ENCODE peak calls at places on chromosome 21, in five cellular contexts. One of them, this sample, is unnamed.

GRCh38 chr21:38282921-38283320 is 26.1 kb downstream of the KCNJ15 start:
- DNase-seq in progenitor cell of endocrine pancreas: no peak
- DNase-seq in cardiac fibroblast: peak
- DNase-seq in bronchial epithelial cell: no peak
- DNase-seq in heart right ventricle: no peak
- DNase-seq in this sample: no peak

GRCh38 chr21:34630536-34631143 is 15.7 kb upstream of the RCAN1 start:
- DNase-seq in progenitor cell of endocrine pancreas: no peak
- DNase-seq in cardiac fibroblast: peak
- DNase-seq in bronchial epithelial cell: peak
- DNase-seq in heart right ventricle: peak
- DNase-seq in this sample: peak

GRCh38 chr21:29164330-29164942 is 34.0 kb downstream of the MAP3K7CL start:
- DNase-seq in progenitor cell of endocrine pancreas: no peak
- DNase-seq in cardiac fibroblast: peak
- DNase-seq in bronchial epithelial cell: peak
- DNase-seq in heart right ventricle: no peak
- DNase-seq in this sample: peak

GRCh38 chr21:44987301-44987885 is 47.6 kb downstream of the SLX9 start:
- DNase-seq in progenitor cell of endocrine pancreas: no peak
- DNase-seq in cardiac fibroblast: no peak
- DNase-seq in bronchial epithelial cell: no peak
- DNase-seq in heart right ventricle: no peak
- DNase-seq in this sample: no peak

GRCh38 chr21:34614443-34614692 is 545 bp downstream of the RCAN1 start:
- DNase-seq in progenitor cell of endocrine pancreas: no peak
- DNase-seq in cardiac fibroblast: no peak
- DNase-seq in bronchial epithelial cell: no peak
- DNase-seq in heart right ventricle: no peak
- DNase-seq in this sample: no peak

GRCh38 chr21:33703750-33704606 is 61.7 kb downstream of the ITSN1 start:
- DNase-seq in progenitor cell of endocrine pancreas: no peak
- DNase-seq in cardiac fibroblast: no peak
- DNase-seq in bronchial epithelial cell: no peak
- DNase-seq in heart right ventricle: no peak
- DNase-seq in this sample: no peak

GRCh38 chr21:36860736-36861594 is 105.5 kb downstream of the HLCS start:
- DNase-seq in progenitor cell of endocrine pancreas: no peak
- DNase-seq in cardiac fibroblast: peak
- DNase-seq in bronchial epithelial cell: peak
- DNase-seq in heart right ventricle: no peak
- DNase-seq in this sample: peak

GRCh38 chr21:41481191-41481590 is 26.8 kb downstream of the TMPRSS2 start:
- DNase-seq in progenitor cell of endocrine pancreas: no peak
- DNase-seq in cardiac fibroblast: peak
- DNase-seq in bronchial epithelial cell: peak
- DNase-seq in heart right ventricle: no peak
- DNase-seq in this sample: no peak

GRCh38 chr21:16873581-16873980 is 639.3 kb upstream of the CXADR start:
- DNase-seq in progenitor cell of endocrine pancreas: no peak
- DNase-seq in cardiac fibroblast: no peak
- DNase-seq in bronchial epithelial cell: no peak
- DNase-seq in heart right ventricle: no peak
- DNase-seq in this sample: no peak

GRCh38 chr21:45177039-45177438 is 102.7 kb downstream of the ADARB1 start:
- DNase-seq in progenitor cell of endocrine pancreas: no peak
- DNase-seq in cardiac fibroblast: no peak
- DNase-seq in bronchial epithelial cell: no peak
- DNase-seq in heart right ventricle: no peak
- DNase-seq in this sample: no peak

GRCh38 chr21:26570203-26570602 is 2.9 kb downstream of the CYYR1 start:
- DNase-seq in progenitor cell of endocrine pancreas: no peak
- DNase-seq in cardiac fibroblast: no peak
- DNase-seq in bronchial epithelial cell: no peak
- DNase-seq in heart right ventricle: peak
- DNase-seq in this sample: no peak

GRCh38 chr21:34907783-34908423 is 141.2 kb downstream of the RUNX1 start:
- DNase-seq in progenitor cell of endocrine pancreas: no peak
- DNase-seq in cardiac fibroblast: no peak
- DNase-seq in bronchial epithelial cell: no peak
- DNase-seq in heart right ventricle: no peak
- DNase-seq in this sample: no peak

GRCh38 chr21:36065497-36066036 is 4.3 kb upstream of the CBR1 start:
- DNase-seq in progenitor cell of endocrine pancreas: no peak
- DNase-seq in cardiac fibroblast: peak
- DNase-seq in bronchial epithelial cell: peak
- DNase-seq in heart right ventricle: no peak
- DNase-seq in this sample: no peak

GRCh38 chr21:44858791-44859190 is 14.7 kb downstream of the PTTG1IP start:
- DNase-seq in progenitor cell of endocrine pancreas: no peak
- DNase-seq in cardiac fibroblast: no peak
- DNase-seq in bronchial epithelial cell: peak
- DNase-seq in heart right ventricle: no peak
- DNase-seq in this sample: peak

GRCh38 chr21:21612446-21612845 is 614.2 kb downstream of the NCAM2 start:
- DNase-seq in progenitor cell of endocrine pancreas: no peak
- DNase-seq in cardiac fibroblast: peak
- DNase-seq in bronchial epithelial cell: peak
- DNase-seq in heart right ventricle: no peak
- DNase-seq in this sample: no peak

GRCh38 chr21:16913010-16913409 is 599.8 kb upstream of the CXADR start:
- DNase-seq in progenitor cell of endocrine pancreas: no peak
- DNase-seq in cardiac fibroblast: no peak
- DNase-seq in bronchial epithelial cell: peak
- DNase-seq in heart right ventricle: no peak
- DNase-seq in this sample: peak

GRCh38 chr21:34944015-34944755 is 104.9 kb downstream of the RUNX1 start:
- DNase-seq in progenitor cell of endocrine pancreas: no peak
- DNase-seq in cardiac fibroblast: no peak
- DNase-seq in bronchial epithelial cell: no peak
- DNase-seq in heart right ventricle: no peak
- DNase-seq in this sample: no peak

GRCh38 chr21:25422610-25423608 is 184.4 kb downstream of the MRPL39 start:
- DNase-seq in progenitor cell of endocrine pancreas: no peak
- DNase-seq in cardiac fibroblast: no peak
- DNase-seq in bronchial epithelial cell: no peak
- DNase-seq in heart right ventricle: no peak
- DNase-seq in this sample: no peak

GRCh38 chr21:25420831-25421230 is 186.4 kb downstream of the MRPL39 start:
- DNase-seq in progenitor cell of endocrine pancreas: no peak
- DNase-seq in cardiac fibroblast: no peak
- DNase-seq in bronchial epithelial cell: no peak
- DNase-seq in heart right ventricle: no peak
- DNase-seq in this sample: no peak

GRCh38 chr21:25424045-25424444 is 183.2 kb downstream of the MRPL39 start:
- DNase-seq in progenitor cell of endocrine pancreas: no peak
- DNase-seq in cardiac fibroblast: no peak
- DNase-seq in bronchial epithelial cell: no peak
- DNase-seq in heart right ventricle: no peak
- DNase-seq in this sample: no peak

GRCh38 chr21:25424674-25425073 is 182.6 kb downstream of the MRPL39 start:
- DNase-seq in progenitor cell of endocrine pancreas: no peak
- DNase-seq in cardiac fibroblast: no peak
- DNase-seq in bronchial epithelial cell: no peak
- DNase-seq in heart right ventricle: no peak
- DNase-seq in this sample: no peak

GRCh38 chr21:25421327-25422028 is 185.8 kb downstream of the MRPL39 start:
- DNase-seq in progenitor cell of endocrine pancreas: no peak
- DNase-seq in cardiac fibroblast: peak
- DNase-seq in bronchial epithelial cell: peak
- DNase-seq in heart right ventricle: peak
- DNase-seq in this sample: no peak
- TF ChIP-seq CTCF in progenitor cell of endocrine pancreas: peak
- TF ChIP-seq CTCF in cardiac fibroblast: peak
- TF ChIP-seq CTCF in bronchial epithelial cell: peak
- TF ChIP-seq CTCF in heart right ventricle: no peak
- TF ChIP-seq CTCF in this sample: no peak

GRCh38 chr21:42830456-42831455 is 48.6 kb downstream of the WDR4 start:
- DNase-seq in progenitor cell of endocrine pancreas: no peak
- DNase-seq in cardiac fibroblast: no peak
- DNase-seq in bronchial epithelial cell: no peak
- DNase-seq in heart right ventricle: no peak
- DNase-seq in this sample: no peak
- TF ChIP-seq CTCF in progenitor cell of endocrine pancreas: no peak
- TF ChIP-seq CTCF in cardiac fibroblast: peak
- TF ChIP-seq CTCF in bronchial epithelial cell: no peak
- TF ChIP-seq CTCF in heart right ventricle: no peak
- TF ChIP-seq CTCF in this sample: no peak

DNA sequence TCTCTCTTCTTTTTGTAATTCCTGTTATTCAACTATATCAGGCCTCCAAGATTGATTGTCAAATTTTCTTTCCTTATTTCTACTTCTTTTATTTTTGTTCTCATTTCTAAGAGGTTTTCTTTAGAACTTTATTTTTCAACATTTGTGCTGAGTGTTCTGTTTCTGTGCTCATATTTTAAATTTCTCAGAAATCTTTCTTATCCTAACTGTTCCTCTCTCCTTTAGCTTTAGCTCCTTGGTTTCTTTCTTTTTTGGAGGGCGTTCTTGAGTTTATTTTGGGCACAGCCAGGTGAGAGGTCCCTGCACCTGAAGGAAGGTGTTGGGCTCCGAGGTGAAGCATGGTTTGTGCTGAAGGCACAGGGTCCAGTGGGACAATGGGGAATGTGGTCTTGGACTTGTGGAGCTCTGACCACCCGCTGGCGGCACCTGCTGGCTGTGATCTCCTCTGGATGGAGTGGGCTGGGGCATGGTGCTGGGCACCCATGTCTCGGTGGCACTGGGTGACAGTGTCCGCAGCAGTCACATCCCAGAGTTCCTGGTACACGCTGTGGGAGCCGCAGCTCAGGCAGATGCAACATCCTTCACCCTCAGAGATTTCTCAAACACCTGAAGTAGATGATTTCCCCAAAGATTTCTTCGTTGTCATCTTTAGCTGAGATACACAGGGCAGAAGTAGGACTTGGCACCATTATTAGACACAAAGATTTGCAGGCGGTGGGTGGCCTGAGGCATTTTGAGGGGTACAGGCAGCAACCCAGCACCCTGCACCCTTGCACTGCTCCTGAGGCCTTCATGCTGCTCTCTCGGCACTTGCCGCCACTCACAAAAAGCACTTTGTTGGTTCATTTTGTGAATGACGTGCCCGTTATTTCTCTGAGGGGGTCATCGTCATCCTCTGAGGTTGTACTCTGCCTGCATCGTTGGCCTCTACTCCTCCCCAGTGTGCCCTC is 38.2 kb upstream of the DIP2A start:
- DNase-seq in progenitor cell of endocrine pancreas: no peak
- DNase-seq in cardiac fibroblast: no peak
- DNase-seq in bronchial epithelial cell: no peak
- DNase-seq in heart right ventricle: no peak
- DNase-seq in this sample: no peak
- TF ChIP-seq CTCF in progenitor cell of endocrine pancreas: no peak
- TF ChIP-seq CTCF in cardiac fibroblast: no peak
- TF ChIP-seq CTCF in bronchial epithelial cell: no peak
- TF ChIP-seq CTCF in heart right ventricle: no peak
- TF ChIP-seq CTCF in this sample: no peak

GRCh38 chr21:28083350-28083749 is 909.3 kb downstream of the LTN1 start:
- DNase-seq in progenitor cell of endocrine pancreas: no peak
- DNase-seq in cardiac fibroblast: no peak
- DNase-seq in bronchial epithelial cell: no peak
- DNase-seq in heart right ventricle: no peak
- DNase-seq in this sample: no peak
- TF ChIP-seq CTCF in progenitor cell of endocrine pancreas: no peak
- TF ChIP-seq CTCF in cardiac fibroblast: no peak
- TF ChIP-seq CTCF in bronchial epithelial cell: no peak
- TF ChIP-seq CTCF in heart right ventricle: no peak
- TF ChIP-seq CTCF in this sample: no peak

GRCh38 chr21:27803571-27803970 is 836.7 kb upstream of the ADAMTS5 start:
- DNase-seq in progenitor cell of endocrine pancreas: no peak
- DNase-seq in cardiac fibroblast: peak
- DNase-seq in bronchial epithelial cell: no peak
- DNase-seq in heart right ventricle: no peak
- DNase-seq in this sample: no peak

GRCh38 chr21:27802816-27803475 is 836.1 kb upstream of the ADAMTS5 start:
- DNase-seq in progenitor cell of endocrine pancreas: no peak
- DNase-seq in cardiac fibroblast: peak
- DNase-seq in bronchial epithelial cell: no peak
- DNase-seq in heart right ventricle: peak
- DNase-seq in this sample: no peak

GRCh38 chr21:27806261-27806660 is 839.4 kb upstream of the ADAMTS5 start:
- DNase-seq in progenitor cell of endocrine pancreas: no peak
- DNase-seq in cardiac fibroblast: no peak
- DNase-seq in bronchial epithelial cell: no peak
- DNase-seq in heart right ventricle: no peak
- DNase-seq in this sample: no peak

GRCh38 chr21:27805696-27806095 is 838.8 kb upstream of the ADAMTS5 start:
- DNase-seq in progenitor cell of endocrine pancreas: no peak
- DNase-seq in cardiac fibroblast: no peak
- DNase-seq in bronchial epithelial cell: no peak
- DNase-seq in heart right ventricle: no peak
- DNase-seq in this sample: no peak

DNA sequence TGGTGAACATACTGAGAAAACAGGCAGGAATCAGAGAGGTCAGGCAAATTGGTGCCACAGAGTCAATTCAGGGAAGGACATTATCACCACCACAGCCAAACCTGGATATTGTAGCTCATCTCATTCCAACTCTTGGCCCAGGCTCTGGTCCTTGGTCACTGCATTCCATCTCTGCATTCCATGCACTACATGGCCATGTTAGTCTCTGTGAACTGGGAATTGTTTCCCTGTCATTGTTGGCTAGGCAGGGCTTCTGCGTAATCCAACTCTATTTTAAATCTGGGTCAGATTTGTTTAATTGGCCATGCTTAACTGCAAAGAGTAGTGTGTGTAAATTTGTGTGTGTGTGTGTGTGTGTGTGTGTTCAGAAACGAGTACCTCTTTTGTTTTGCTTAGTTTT is 837.6 kb upstream of the ADAMTS5 start:
- DNase-seq in progenitor cell of endocrine pancreas: no peak
- DNase-seq in cardiac fibroblast: no peak
- DNase-seq in bronchial epithelial cell: no peak
- DNase-seq in heart right ventricle: peak
- DNase-seq in this sample: no peak
- TF ChIP-seq CTCF in progenitor cell of endocrine pancreas: no peak
- TF ChIP-seq CTCF in cardiac fibroblast: no peak
- TF ChIP-seq CTCF in bronchial epithelial cell: no peak
- TF ChIP-seq CTCF in heart right ventricle: no peak
- TF ChIP-seq CTCF in this sample: no peak

GRCh38 chr21:23016617-23017016 is 2018.4 kb downstream of the NCAM2 start:
- DNase-seq in progenitor cell of endocrine pancreas: no peak
- DNase-seq in cardiac fibroblast: no peak
- DNase-seq in bronchial epithelial cell: no peak
- DNase-seq in heart right ventricle: no peak
- DNase-seq in this sample: peak
- TF ChIP-seq CTCF in progenitor cell of endocrine pancreas: peak
- TF ChIP-seq CTCF in cardiac fibroblast: no peak
- TF ChIP-seq CTCF in bronchial epithelial cell: no peak
- TF ChIP-seq CTCF in heart right ventricle: no peak
- TF ChIP-seq CTCF in this sample: peak

DNA sequence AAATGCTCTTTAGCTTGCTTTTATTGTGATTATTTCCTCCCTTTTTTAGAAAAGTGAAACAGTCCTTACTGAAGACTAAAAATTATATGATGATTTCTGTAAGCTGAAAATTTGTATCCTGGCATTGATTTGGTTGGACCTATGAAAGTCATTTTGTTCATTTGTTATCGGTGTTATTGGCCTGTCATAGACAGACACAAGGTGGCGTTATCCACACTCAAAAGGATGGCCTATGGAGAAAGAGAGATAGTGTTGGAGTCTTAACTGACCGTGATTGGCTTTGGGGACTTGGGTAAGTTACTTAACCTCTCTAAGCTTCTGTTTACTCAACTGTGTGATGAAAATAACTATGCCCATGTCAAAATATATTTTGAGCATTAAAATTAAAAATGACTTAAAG is 203.6 kb upstream of the CHODL start:
- DNase-seq in progenitor cell of endocrine pancreas: no peak
- DNase-seq in cardiac fibroblast: peak
- DNase-seq in bronchial epithelial cell: peak
- DNase-seq in heart right ventricle: no peak
- DNase-seq in this sample: no peak
- TF ChIP-seq CTCF in progenitor cell of endocrine pancreas: peak
- TF ChIP-seq CTCF in cardiac fibroblast: no peak
- TF ChIP-seq CTCF in bronchial epithelial cell: no peak
- TF ChIP-seq CTCF in heart right ventricle: no peak
- TF ChIP-seq CTCF in this sample: peak

This sample was measured in PC-9.